ENCODE peak calls at places on chromosomes 7 and 10, in nine cellular contexts. Q is esophagus muscularis mucosa, B is psoas muscle, P is fibroblast of lung, K is adrenal gland, E is bronchial epithelial cell, V is lower lobe of right lung, U is left lung, Z is prostate gland. F is an unnamed sample.

GRCh38 chr10:14571866-14572507 is 202.7 kb downstream of the FAM107B start:
- DNase-seq in K (peak), U (peak), V (peak), P (peak), Z (peak), E (peak), B (no peak), Q (no peak), F (peak)

GRCh38 chr7:15081891-15082290 is 179.3 kb upstream of the DGKB start:
- DNase-seq in V (no peak), Z (no peak), U (no peak), P (no peak), Q (no peak), B (no peak), E (no peak), K (no peak), F (no peak)

GRCh38 chr7:44986218-44987053 is 7.6 kb upstream of the MYO1G start:
- DNase-seq in E (peak), K (peak), B (peak), Z (peak), U (peak), P (peak), V (peak), Q (peak), F (peak)

GRCh38 chr10:85916999-85917573 is 449.5 kb downstream of the GRID1 start:
- DNase-seq in K (peak), U (no peak), E (peak), V (no peak), B (no peak), Q (peak), Z (peak), P (no peak), F (no peak)

GRCh38 chr10:93376372-93377296 is 105.5 kb downstream of the MYOF start:
- DNase-seq in Q (peak), K (peak), Z (peak), U (peak), B (no peak), V (no peak), E (peak), P (peak), F (peak)

GRCh38 chr7:137990251-137990901 is 11.5 kb downstream of the CREB3L2 start:
- DNase-seq in P (peak), Z (no peak), Q (no peak), U (no peak), E (peak), B (no peak), V (no peak), K (no peak), F (peak)

GRCh38 chr10:101367569-101368453 is 13.8 kb downstream of the BTRC start:
- DNase-seq in Z (no peak), U (no peak), B (no peak), P (peak), E (peak), K (no peak), V (no peak), Q (no peak), F (peak)

GRCh38 chr10:4677296-4678021 is 148.5 kb upstream of the AKR1E2 start:
- DNase-seq in B (no peak), U (no peak), E (peak), Z (no peak), P (peak), V (no peak), Q (no peak), K (no peak), F (peak)

GRCh38 chr7:84022686-84023308 is 171.8 kb downstream of the SEMA3A start:
- DNase-seq in Q (no peak), K (no peak), B (no peak), V (no peak), P (peak), U (no peak), E (peak), Z (no peak), F (peak)

GRCh38 chr7:75534727-75535307 is 42.7 kb downstream of the SPDYE5 start:
- DNase-seq in Z (no peak), Q (no peak), U (no peak), K (no peak), P (peak), V (no peak), E (peak), B (no peak), F (peak)

GRCh38 chr10:8331896-8332729 is 277.6 kb downstream of the GATA3 start:
- DNase-seq in B (peak), E (peak), Q (no peak), K (peak), P (peak), V (peak), U (peak), Z (peak), F (peak)

GRCh38 chr7:2928613-2929311 is 84.7 kb upstream of the GNA12 start:
- DNase-seq in Q (no peak), Z (no peak), P (no peak), U (peak), V (peak), E (no peak), K (no peak), B (no peak), F (no peak)

GRCh38 chr10:8056891-8057331 is 2.4 kb downstream of the GATA3 start:
- DNase-seq in P (no peak), U (no peak), Q (no peak), K (no peak), E (no peak), B (peak), Z (no peak), V (no peak), F (no peak)

GRCh38 chr10:110774069-110775021 is 97.4 kb upstream of the PDCD4 start:
- DNase-seq in B (no peak), U (no peak), Q (no peak), K (peak), E (peak), P (peak), V (no peak), Z (no peak), F (peak)

DNA sequence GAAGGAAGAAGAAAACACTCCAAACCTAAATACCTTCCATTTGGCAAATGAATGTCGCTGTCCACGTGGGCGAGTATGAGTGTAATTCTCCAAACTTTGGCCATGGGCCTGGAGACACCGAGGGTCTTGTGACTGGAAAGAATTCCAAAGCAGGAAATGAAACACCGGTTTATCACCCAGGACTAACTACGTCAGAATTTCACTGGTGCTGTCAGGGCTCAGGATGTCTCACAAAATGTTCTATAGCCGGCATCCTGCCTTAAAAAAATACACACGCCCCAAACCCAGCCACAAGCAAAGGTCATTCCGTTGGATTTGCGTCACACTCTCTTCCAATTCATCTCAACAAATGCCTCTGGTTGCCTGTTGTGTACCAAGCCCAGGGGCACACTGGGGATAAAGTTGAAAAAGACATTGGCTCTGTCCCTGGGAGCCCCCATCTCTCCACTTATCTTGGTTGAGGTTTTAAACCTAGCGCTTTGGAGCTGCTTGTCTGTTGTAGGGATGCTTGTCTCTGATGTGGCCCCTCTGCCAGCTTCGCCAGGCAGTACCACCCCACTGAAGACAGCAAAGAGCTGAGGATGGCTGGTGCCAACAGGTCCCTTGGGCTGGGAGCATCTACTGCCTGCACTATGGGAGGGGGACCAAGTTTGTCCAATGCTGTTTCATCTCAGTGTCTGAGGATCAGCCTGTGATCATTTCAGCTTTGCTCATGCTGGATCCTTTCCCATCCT is 31.2 kb downstream of the GSTO2 start:
- DNase-seq in B (no peak), P (peak), E (peak), V (no peak), U (no peak), K (peak), Z (no peak), Q (no peak), F (peak)
- H3K4me3 ChIP-seq in B (no peak), P (peak), E (no peak), V (no peak), U (no peak), K (no peak), Z (no peak), Q (no peak), F (peak)

DNA sequence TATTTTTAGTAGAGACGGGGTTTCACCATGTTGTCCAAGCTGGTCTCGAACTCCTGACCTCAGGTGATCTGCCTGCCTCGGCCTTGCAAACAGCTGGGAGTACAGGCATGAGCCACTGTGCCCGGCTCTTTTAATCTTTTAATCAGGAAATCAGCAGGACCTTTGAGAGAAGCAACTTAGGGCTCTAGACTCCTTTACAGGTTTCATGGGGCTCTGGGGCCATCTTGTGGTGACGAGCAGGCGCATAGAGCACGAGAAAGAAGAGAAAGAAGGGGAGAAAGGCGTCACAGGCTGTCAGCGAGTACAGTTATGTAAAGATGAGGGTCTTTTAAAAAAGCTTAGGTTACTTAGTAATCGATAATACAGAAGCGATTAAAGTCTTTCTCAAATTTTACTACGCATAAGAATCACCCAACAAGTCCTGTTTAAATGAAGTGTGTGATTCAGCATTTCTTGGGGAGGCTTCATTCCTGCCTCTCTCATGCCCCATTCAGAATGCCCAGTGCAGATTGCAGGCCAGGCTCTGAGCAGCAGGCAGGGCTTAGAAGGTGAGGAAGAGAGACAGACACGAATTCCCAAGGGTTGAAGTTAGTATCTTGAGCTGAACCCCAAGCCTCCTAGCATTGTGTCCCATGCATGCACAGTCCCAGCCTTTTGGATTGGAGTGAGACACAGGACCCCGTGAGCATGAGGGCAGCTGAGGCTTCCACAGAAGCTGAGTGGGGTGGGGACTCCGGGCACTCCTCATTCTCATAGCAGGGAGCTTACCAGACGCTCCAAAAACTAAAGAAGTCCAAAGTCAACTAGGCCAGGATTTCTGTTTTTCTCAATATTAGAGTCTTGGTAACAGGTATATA is 23.6 kb upstream of the PFKP start:
- DNase-seq in Q (no peak), P (peak), K (peak), U (no peak), Z (peak), V (peak), B (peak), E (peak), F (peak)
- TF ChIP-seq CTCF in Q (peak), P (peak), K (peak), U (peak), Z (peak), V (peak), B (peak), E (peak), F (peak)

GRCh38 chr10:107159871-107160270 is 4.6 kb downstream of the SORCS1 start:
- DNase-seq in E (no peak), K (no peak), Z (no peak), Q (no peak), U (no peak), P (no peak), B (no peak), V (no peak), F (no peak)
- H3K4me3 ChIP-seq in E (no peak), K (no peak), Z (no peak), Q (no peak), U (no peak), P (no peak), B (no peak), V (no peak), F (no peak)

GRCh38 chr10:132443998-132444876 is 47.2 kb downstream of the PWWP2B start:
- DNase-seq in Z (no peak), V (no peak), Q (no peak), E (no peak), B (no peak), U (no peak), P (no peak), K (no peak), F (peak)

GRCh38 chr10:132441818-132442217 is 44.8 kb downstream of the PWWP2B start:
- DNase-seq in B (no peak), Q (no peak), K (no peak), V (no peak), P (no peak), E (no peak), Z (no peak), U (no peak), F (no peak)

GRCh38 chr10:132442636-132443035 is 45.6 kb downstream of the PWWP2B start:
- DNase-seq in E (no peak), U (no peak), Q (no peak), Z (no peak), V (no peak), P (no peak), B (no peak), K (no peak), F (no peak)

GRCh38 chr10:132444877-132445351 is 47.9 kb downstream of the PWWP2B start:
- DNase-seq in E (no peak), U (no peak), B (no peak), P (no peak), Z (no peak), Q (no peak), V (no peak), K (no peak), F (peak)

GRCh38 chr10:132443605-132443997 is 46.6 kb downstream of the PWWP2B start:
- DNase-seq in P (peak), K (peak), B (no peak), Q (no peak), E (peak), V (peak), U (no peak), Z (no peak), F (peak)
- TF ChIP-seq CTCF in P (peak), K (peak), B (peak), Q (peak), E (peak), V (peak), U (peak), Z (peak), F (peak)

GRCh38 chr10:113385021-113385975 is 167.6 kb upstream of the HABP2 start:
- DNase-seq in B (peak), V (peak), Q (peak), P (peak), K (peak), E (peak), U (peak), Z (peak), F (peak)
- H3K4me3 ChIP-seq in B (no peak), V (no peak), Q (no peak), P (no peak), K (no peak), E (no peak), U (no peak), Z (no peak), F (no peak)

GRCh38 chr7:87784424-87784823 is 91.7 kb downstream of the SLC25A40 start:
- DNase-seq in B (no peak), Q (no peak), K (no peak), E (peak), V (no peak), P (no peak), U (no peak), Z (no peak), F (peak)
- TF ChIP-seq CTCF in B (no peak), Q (no peak), K (no peak), E (peak), V (no peak), P (peak), U (no peak), Z (no peak), F (peak)

DNA sequence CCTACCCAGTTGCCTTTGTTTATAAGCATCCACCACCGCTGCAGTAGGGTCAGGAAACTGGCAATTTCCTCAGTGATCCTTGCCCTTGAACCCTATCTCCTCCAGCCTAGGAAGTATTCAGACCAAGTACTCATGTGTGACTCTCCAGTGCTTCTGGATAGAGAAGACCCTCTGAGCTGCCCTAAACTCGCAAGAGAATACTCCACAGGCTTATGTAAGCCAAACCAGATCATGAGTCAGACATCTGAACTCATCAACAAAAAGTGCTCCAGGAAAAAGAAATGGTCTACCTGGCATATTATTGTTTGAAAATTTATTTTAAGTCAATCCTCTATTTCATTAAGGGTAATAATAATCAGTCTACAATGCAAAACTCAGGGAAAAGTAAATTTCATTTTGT is 101.3 kb downstream of the KAT6B start:
- DNase-seq in V (no peak), K (no peak), Z (no peak), P (peak), E (peak), U (no peak), B (no peak), Q (no peak), F (peak)
- H3K4me3 ChIP-seq in V (no peak), K (no peak), Z (no peak), P (no peak), E (no peak), U (no peak), B (no peak), Q (no peak), F (no peak)

F was measured in choroid plexus epithelial cell.